ENCODE peak calls at places on chromosomes 6 and 20, in eight cellular contexts. B, W, A, G, F, S, I and T are unnamed samples.

GRCh38 chr6:1770435-1770843 is 160.7 kb downstream of the FOXC1 start:
- DNase-seq in B (no peak), F (no peak), G (no peak), S (no peak), W (no peak), A (no peak), I (peak; percentile 20), T (no peak)

GRCh38 chr6:31597006-31597405 is 4.2 kb upstream of the NCR3 start:
- DNase-seq in G (no peak), S (peak; percentile 49), B (no peak), W (peak; percentile 38), I (peak; percentile 56), A (no peak), F (no peak), T (no peak)

GRCh38 chr6:30074331-30075093 is 1.1 kb downstream of the RNF39 start:
- DNase-seq in W (no peak), F (no peak), I (no peak), S (no peak), A (peak; percentile 82), B (no peak), G (no peak), T (no peak)

GRCh38 chr6:134111062-134111677 is 58.7 kb upstream of the SLC2A12 start:
- DNase-seq in W (peak; percentile 58), B (no peak), I (peak; percentile 40), G (no peak), F (peak; percentile 23), A (peak; percentile 58), S (peak; percentile 72), T (peak; percentile 26)

GRCh38 chr6:149990109-149990671 is 26.4 kb downstream of the ULBP1 start:
- DNase-seq in W (no peak), S (no peak), B (no peak), A (no peak), G (no peak), F (no peak), I (no peak), T (no peak)

GRCh38 chr20:870758-871157 is 37.2 kb downstream of the FAM110A start:
- DNase-seq in W (no peak), G (no peak), A (no peak), F (no peak), B (no peak), S (no peak), I (no peak), T (no peak)

GRCh38 chr6:111748247-111748647 is 125.0 kb downstream of the FYN start:
- DNase-seq in A (no peak), I (no peak), S (no peak), B (no peak), W (no peak), F (no peak), G (no peak), T (no peak)

GRCh38 chr6:12132351-12133222 is 120.5 kb downstream of the HIVEP1 start:
- DNase-seq in F (no peak), B (no peak), I (no peak), A (no peak), S (no peak), G (no peak), W (no peak), T (no peak)

GRCh38 chr6:52724406-52725121 is 38.7 kb downstream of the GSTA2 start:
- DNase-seq in S (peak; percentile 82), B (peak; percentile 78), I (peak; percentile 40), F (peak; percentile 14), W (peak; percentile 63), G (no peak), A (peak; percentile 71), T (no peak)

GRCh38 chr20:47502271-47502730 is 614 bp downstream of the NCOA3 start:
- DNase-seq in F (no peak), B (peak; percentile 17), G (no peak), W (no peak), S (peak; percentile 21), A (no peak), I (peak; percentile 25), T (no peak)

GRCh38 chr6:24659547-24659946 is 7.2 kb downstream of the TDP2 start:
- DNase-seq in W (no peak), B (no peak), S (peak; percentile 45), A (no peak), F (no peak), G (no peak), I (no peak), T (no peak)

GRCh38 chr6:13066820-13067219 is 261.5 kb downstream of the TBC1D7 start:
- DNase-seq in A (no peak), F (no peak), G (peak; percentile 26), B (no peak), S (no peak), I (no peak), W (no peak), T (no peak)

GRCh38 chr6:156809446-156810178 is 32.4 kb downstream of the ARID1B start:
- DNase-seq in B (no peak), I (no peak), G (no peak), A (no peak), W (no peak), S (no peak), F (no peak), T (no peak)

GRCh38 chr20:63065911-63066310 is 59.1 kb upstream of the BHLHE23 start:
- DNase-seq in W (no peak), A (no peak), I (no peak), B (no peak), S (no peak), G (no peak), F (no peak), T (no peak)

GRCh38 chr6:131013495-131013894 is 49.5 kb downstream of the EPB41L2 start:
- DNase-seq in A (no peak), B (no peak), W (no peak), F (no peak), G (no peak), S (peak; percentile 94), I (no peak), T (no peak)

GRCh38 chr20:11891827-11892521 is 25.7 kb upstream of the BTBD3 start:
- DNase-seq in S (peak; percentile 75), A (peak; percentile 80), B (peak; percentile 21), I (peak; percentile 6), W (peak; percentile 66), G (no peak), F (no peak), T (no peak)

GRCh38 chr20:33803921-33804337 is 7.2 kb upstream of the CHMP4B start:
- DNase-seq in A (no peak), G (no peak), F (no peak), I (no peak), S (peak; percentile 85), B (no peak), W (no peak), T (peak; percentile 39)

GRCh38 chr20:32244959-32245358 is 32.5 kb upstream of the KIF3B start:
- DNase-seq in W (no peak), G (no peak), B (no peak), S (no peak), I (no peak), A (no peak), F (no peak), T (no peak)

GRCh38 chr20:46130534-46130933 is 12.4 kb downstream of the CD40 start:
- DNase-seq in S (no peak), W (no peak), F (no peak), B (no peak), I (no peak), A (no peak), G (no peak), T (no peak)

GRCh38 chr20:51050636-51051035 is 27.7 kb upstream of the KCNG1 start:
- DNase-seq in G (no peak), F (no peak), S (peak; percentile 50), A (no peak), I (no peak), W (no peak), B (no peak), T (no peak)

GRCh38 chr20:39299783-39300182 is 337.6 kb downstream of the DHX35 start:
- DNase-seq in G (no peak), W (no peak), S (no peak), B (no peak), A (no peak), I (no peak), F (no peak), T (no peak)

DNA sequence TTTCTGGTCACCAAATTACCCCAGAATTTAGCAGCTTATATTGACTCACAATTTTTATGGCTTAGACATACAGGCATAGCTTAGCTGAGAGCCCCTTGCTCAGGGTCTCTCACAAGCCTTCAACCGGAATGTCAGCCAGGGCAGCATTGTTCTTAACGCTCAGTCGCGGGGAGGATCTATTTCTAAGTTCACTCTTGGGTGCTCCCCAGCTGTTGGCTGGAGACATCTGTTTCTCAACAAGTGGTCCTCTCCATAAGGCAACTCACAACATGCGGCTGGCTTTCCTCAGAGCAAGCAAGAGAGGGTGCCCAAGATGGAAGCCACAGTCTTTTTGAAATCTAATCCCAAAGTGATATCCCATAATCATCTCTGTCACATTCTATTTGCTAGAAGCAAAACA is 46.6 kb downstream of the SLX4IP start:
- DNase-seq in S (no peak), F (no peak), I (no peak), B (no peak), A (no peak), W (no peak), G (no peak), T (no peak)
- H3K27ac ChIP-seq in S (no peak overlapping the region), F (no peak overlapping the region), I (no peak overlapping the region), B (no peak overlapping the region), A (no peak overlapping the region), W (no peak overlapping the region), G (no peak overlapping the region), T (no peak overlapping the region)

DNA sequence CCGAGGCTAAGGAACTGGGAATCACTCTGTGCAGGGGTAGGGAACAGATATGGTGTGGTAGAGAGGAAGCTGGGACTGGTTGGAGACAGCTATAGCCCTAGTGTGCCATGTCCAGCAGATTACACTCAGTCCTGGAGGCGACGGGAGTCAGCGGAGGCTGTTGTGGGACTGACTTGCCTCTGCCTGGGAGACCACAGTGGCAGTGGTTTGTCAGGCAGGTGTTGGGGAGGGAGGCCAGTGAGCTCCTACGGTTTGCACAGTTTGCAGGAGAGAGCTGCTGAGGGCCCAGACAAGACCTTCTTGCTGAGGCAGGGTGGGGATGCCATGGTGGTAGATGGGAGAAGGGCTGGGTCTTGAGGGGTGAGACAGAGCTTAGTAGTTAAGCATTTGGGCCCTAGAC is 4.9 kb downstream of the PLCG1 start:
- DNase-seq in I (no peak), G (no peak), W (no peak), B (no peak), F (no peak), S (no peak), A (no peak), T (no peak)
- H3K27ac ChIP-seq in I (peak overlapping the region; percentile 34), G (peak overlapping the region; percentile 50), W (no peak overlapping the region), B (peak overlapping the region; percentile 69), F (peak overlapping the region; percentile 83), S (peak overlapping the region; percentile 52), A (no peak overlapping the region), T (no peak overlapping the region)

DNA sequence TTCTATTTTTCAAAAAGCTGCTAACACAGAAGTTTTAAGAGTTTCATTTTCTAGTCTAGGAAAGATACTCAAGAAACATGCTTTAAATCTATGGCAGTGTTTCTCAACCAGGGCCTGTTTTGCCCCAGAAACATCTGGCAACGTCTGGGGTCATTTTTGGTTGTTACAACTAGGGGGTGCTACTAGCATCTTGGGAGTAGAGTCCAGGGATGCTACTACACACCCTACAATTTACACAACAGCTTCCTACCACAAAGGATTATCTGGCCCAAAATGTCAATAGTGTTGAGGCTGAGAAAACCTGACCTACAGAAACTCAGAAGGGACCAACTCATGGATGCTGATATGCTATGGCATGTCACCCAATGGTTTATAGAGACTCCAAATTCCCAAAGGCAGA is 24.4 kb downstream of the SERAC1 start:
- DNase-seq in I (no peak), F (no peak), G (no peak), A (peak; percentile 36), B (no peak), W (no peak), S (peak; percentile 41), T (no peak)
- H3K27ac ChIP-seq in I (no peak overlapping the region), F (no peak overlapping the region), G (no peak overlapping the region), A (no peak overlapping the region), B (no peak overlapping the region), W (no peak overlapping the region), S (no peak overlapping the region), T (peak overlapping the region; percentile 45)

GRCh38 chr6:44057931-44058616 is 69.2 kb downstream of the MRPL14 start:
- DNase-seq in W (no peak), S (no peak), A (no peak), I (no peak), F (no peak), G (no peak), B (no peak), T (no peak)
- H3K27ac ChIP-seq in W (peak overlapping the region; percentile 52), S (no peak overlapping the region), A (no peak overlapping the region), I (no peak overlapping the region), F (no peak overlapping the region), G (peak overlapping the region; percentile 64), B (peak overlapping the region; percentile 87), T (peak overlapping the region; percentile 100)